ENCODE peak calls at places on chromosomes 3 and 15, in five cellular contexts. P is memory B cell, F is tibial nerve, E is immature natural killer cell, X is endothelial cell. J is an unnamed sample.

GRCh38 chr3:120182613-120183524 is 88.6 kb upstream of the GSK3B start:
- DNase-seq in F (no peak), X (no peak), E (peak; percentile 2), P (no peak), J (no peak)

GRCh38 chr3:13022348-13023250 is 50.6 kb downstream of the IQSEC1 start:
- DNase-seq in P (peak; percentile 60), X (no peak), F (peak; percentile 53), E (no peak), J (no peak)

GRCh38 chr3:182683335-182684257 is 109.7 kb upstream of the ATP11B start:
- DNase-seq in E (peak; percentile 36), X (peak; percentile 74), F (peak; percentile 45), P (peak; percentile 66), J (peak; percentile 74)

GRCh38 chr3:66037330-66037985 is 1.3 kb downstream of the MAGI1 start:
- DNase-seq in E (no peak), X (peak; percentile 50), F (no peak), P (no peak), J (no peak)

GRCh38 chr15:56537881-56538280 is 72.9 kb upstream of the MNS1 start:
- DNase-seq in E (peak; percentile 78), X (no peak), P (peak; percentile 22), F (no peak), J (no peak)

GRCh38 chr3:124296416-124296815 is 304.5 kb upstream of the ROPN1 start:
- DNase-seq in X (no peak), F (no peak), P (no peak), E (no peak), J (no peak)

GRCh38 chr3:185724761-185725160 is 100.1 kb downstream of the IGF2BP2 start:
- DNase-seq in P (no peak), E (no peak), F (no peak), X (no peak), J (no peak)

GRCh38 chr15:68700395-68701123 is 120.1 kb downstream of the ANP32A start:
- DNase-seq in P (no peak), E (no peak), F (no peak), X (peak; percentile 34), J (no peak)

GRCh38 chr3:56896357-56896756 is 94.6 kb upstream of the ARHGEF3 start:
- DNase-seq in P (no peak), X (no peak), F (no peak), E (no peak), J (no peak)

GRCh38 chr3:56693750-56694149 is 10.7 kb upstream of the TASOR start:
- DNase-seq in P (no peak), X (no peak), F (no peak), E (no peak), J (no peak)

GRCh38 chr3:12959838-12960378 is 113.3 kb downstream of the IQSEC1 start:
- DNase-seq in F (no peak), P (no peak), X (peak; percentile 55), E (no peak), J (no peak)

GRCh38 chr15:29570931-29571727 is 251.1 kb downstream of the TJP1 start:
- DNase-seq in F (no peak), P (no peak), X (peak; percentile 62), E (no peak), J (peak; percentile 57)

GRCh38 chr3:83033123-83033522 is 1271.7 kb upstream of the GBE1 start:
- DNase-seq in P (no peak), X (no peak), F (no peak), E (no peak), J (peak; percentile 62)

GRCh38 chr3:133761605-133762484 is 15.7 kb downstream of the TF start:
- DNase-seq in X (no peak), F (no peak), P (no peak), E (no peak), J (no peak)

GRCh38 chr15:67746450-67746849 is 78.9 kb upstream of the SKOR1 start:
- DNase-seq in X (no peak), E (no peak), P (no peak), F (no peak), J (no peak)

GRCh38 chr3:188646592-188646991 is 492.6 kb downstream of the LPP start:
- DNase-seq in F (no peak), P (no peak), E (peak; percentile 6), X (no peak), J (no peak)

GRCh38 chr3:134381048-134381447 is 6.8 kb upstream of the AMOTL2 start:
- DNase-seq in F (no peak), X (no peak), P (no peak), E (no peak), J (no peak)

GRCh38 chr3:188468672-188469071 is 314.7 kb downstream of the LPP start:
- DNase-seq in F (peak; percentile 77), X (no peak), P (no peak), E (no peak), J (peak; percentile 93)

GRCh38 chr3:38368238-38368637 is 21.7 kb downstream of the XYLB start:
- DNase-seq in X (no peak), E (no peak), F (no peak), P (no peak), J (no peak)

GRCh38 chr15:40737048-40737447 is 18.0 kb downstream of the RMDN3 start:
- DNase-seq in F (no peak), X (no peak), E (no peak), P (no peak), J (no peak)